ENCODE peak calls at places on chromosomes 4 and X, in nine cellular contexts. J is right cardiac atrium; I is hepatocyte; H is Kasumi-1; L is nephron progenitor cell; C is CD4-positive, CD25-positive, alpha-beta regulatory T cell; E is hippocampal formation; A is thyroid gland; S is activated CD8-positive, alpha-beta memory T cell treated with anti-CD3 and anti-CD28 coated beads for 24 hours. T is an unnamed sample.

GRCh38 chr4:1763550-1764080 is 29.5 kb upstream of the FGFR3 start:
- DNase-seq in L (peak; percentile 53), H (peak; percentile 38), J (peak; percentile 79), S (no peak), I (peak; percentile 85), E (no peak), C (no peak), A (peak; percentile 78), T (no peak)

GRCh38 chrX:84320606-84321005 is 132.6 kb upstream of the RPS6KA6 start:
- DNase-seq in J (no peak), A (no peak), S (no peak), I (no peak), H (no peak), E (peak; percentile 8), L (no peak), C (no peak), T (no peak)

GRCh38 chr4:147739239-147739823 is 7.4 kb downstream of the ARHGAP10 start:
- DNase-seq in J (no peak), E (no peak), S (no peak), L (no peak), I (no peak), A (no peak), C (no peak), H (no peak), T (no peak)

GRCh38 chr4:170089743-170090666 is at the start of gene AADAT:
- DNase-seq in I (peak; percentile 91), E (peak; percentile 76), L (peak; percentile 90), H (peak; percentile 69), J (peak; percentile 90), A (peak; percentile 80), S (no peak), C (no peak), T (no peak)

GRCh38 chr4:56434599-56435000 is 815 bp downstream of the PPAT start:
- DNase-seq in C (no peak), L (no peak), A (peak; percentile 49), S (no peak), H (peak; percentile 92), I (no peak), J (no peak), E (no peak), T (no peak)

GRCh38 chrX:108304210-108304609 is 134.0 kb downstream of the COL4A6 start:
- DNase-seq in A (no peak), H (peak; percentile 62), J (no peak), L (no peak), I (no peak), E (no peak), C (no peak), S (no peak), T (no peak)

GRCh38 chrX:19705196-19705769 is 182.1 kb downstream of the SH3KBP1 start:
- DNase-seq in A (no peak), C (no peak), E (no peak), L (no peak), J (no peak), I (no peak), S (no peak), H (no peak), T (no peak)

GRCh38 chr4:36349904-36350554 is 68.6 kb downstream of the DTHD1 start:
- DNase-seq in S (no peak), H (no peak), I (no peak), E (no peak), A (peak; percentile 40), C (no peak), J (no peak), L (no peak), T (no peak)

GRCh38 chr4:176439611-176440010 is 119.8 kb downstream of the SPCS3 start:
- DNase-seq in E (no peak), J (no peak), L (no peak), S (no peak), I (no peak), C (no peak), A (no peak), H (no peak), T (no peak)

GRCh38 chrX:45077748-45078424 is 122.8 kb downstream of the DIPK2B start:
- DNase-seq in I (no peak), J (no peak), L (no peak), S (no peak), E (no peak), C (no peak), A (no peak), H (no peak), T (no peak)

GRCh38 chrX:50615570-50616158 is 145.0 kb upstream of the DGKK start:
- DNase-seq in A (no peak), C (no peak), L (no peak), H (no peak), I (no peak), S (no peak), E (no peak), J (no peak), T (no peak)

GRCh38 chrX:65035451-65035779 is 59.2 kb upstream of the ZC4H2 start:
- DNase-seq in H (peak; percentile 59), L (peak; percentile 46), I (peak; percentile 50), E (peak; percentile 16), J (peak; percentile 59), S (no peak), A (peak; percentile 31), C (no peak), T (no peak)

GRCh38 chr4:970854-971520 is 2.4 kb downstream of the DGKQ start:
- DNase-seq in S (no peak), L (no peak), H (no peak), I (no peak), E (no peak), J (peak; percentile 43), C (no peak), A (no peak), T (no peak)

GRCh38 chr4:957581-958313 is 15.6 kb downstream of the DGKQ start:
- DNase-seq in S (no peak), H (no peak), J (peak; percentile 61), L (no peak), E (no peak), I (no peak), C (no peak), A (no peak), T (no peak)

GRCh38 chr4:19473569-19473968 is 778.1 kb upstream of the SLIT2 start:
- DNase-seq in H (no peak), E (no peak), J (no peak), L (no peak), A (no peak), C (no peak), S (no peak), I (no peak), T (no peak)

GRCh38 chr4:109211671-109212070 is 90.8 kb downstream of the COL25A1 start:
- DNase-seq in A (no peak), I (no peak), J (no peak), S (no peak), H (no peak), C (no peak), L (no peak), E (no peak), T (no peak)

GRCh38 chr4:69832326-69833030 is 27.5 kb downstream of the SULT1E1 start:
- DNase-seq in A (no peak), E (no peak), H (no peak), L (no peak), J (no peak), I (peak; percentile 81), C (no peak), S (no peak), T (no peak)

GRCh38 chrX:136586386-136586785 is 54.4 kb downstream of the VGLL1 start:
- DNase-seq in C (peak; percentile 66), H (peak; percentile 18), L (no peak), S (no peak), E (no peak), J (no peak), I (no peak), A (no peak), T (peak; percentile 45)

GRCh38 chrX:122517781-122518180 is 666.3 kb upstream of the GRIA3 start:
- DNase-seq in A (no peak), I (no peak), C (no peak), J (no peak), L (no peak), E (no peak), H (no peak), S (no peak), T (no peak)

GRCh38 chrX:40663078-40663740 is 15.8 kb upstream of the CXorf38 start:
- DNase-seq in A (peak; percentile 22), E (no peak), S (no peak), H (no peak), C (no peak), J (no peak), L (no peak), I (no peak), T (no peak)

GRCh38 chr4:11149612-11150259 is 279.0 kb downstream of the HS3ST1 start:
- DNase-seq in C (no peak), E (no peak), J (no peak), I (no peak), S (no peak), A (no peak), H (no peak), L (no peak), T (no peak)

GRCh38 chrX:153657161-153657560 is 10.2 kb downstream of the DUSP9 start:
- DNase-seq in H (no peak), L (no peak), C (no peak), J (no peak), I (no peak), S (no peak), E (no peak), A (no peak), T (no peak)

GRCh38 chrX:78455901-78456300 is 128.5 kb upstream of the CYSLTR1 start:
- DNase-seq in H (no peak), S (no peak), I (no peak), L (no peak), A (no peak), E (no peak), J (no peak), C (no peak), T (no peak)

GRCh38 chr4:77156533-77156911 is 485 bp upstream of the CCNG2 start:
- DNase-seq in L (peak; percentile 93), A (peak; percentile 98), C (peak; percentile 100), S (no peak), E (peak; percentile 99), I (peak; percentile 98), H (peak; percentile 99), J (peak; percentile 94), T (peak; percentile 96)

GRCh38 chr4:100826808-100827548 is 309.2 kb upstream of the EMCN start:
- DNase-seq in J (peak; percentile 28), A (no peak), E (no peak), L (no peak), C (no peak), H (no peak), I (no peak), S (no peak), T (no peak)

GRCh38 chr4:125719987-125720386 is 405.2 kb downstream of the FAT4 start:
- DNase-seq in I (no peak), J (no peak), L (no peak), H (no peak), E (no peak), C (no peak), S (no peak), A (no peak), T (no peak)

GRCh38 chr4:68152411-68152810 is 22.7 kb upstream of the TMPRSS11F start:
- DNase-seq in H (no peak), J (no peak), L (no peak), C (no peak), E (no peak), A (no peak), I (peak; percentile 53), S (no peak), T (no peak)